ENCODE peak calls at places on chromosome 11, in four cellular contexts. One of them, this sample, is unnamed.
A peak's percentile ranks its signal among the peaks of the same experiment; 100 is the strongest.

GRCh38 chr11:36257351-36257750 is 31.9 kb downstream of the COMMD9 start:
- DNase-seq in esophagus muscularis mucosa: no peak
- DNase-seq in HCT116: no peak
- DNase-seq in heart right ventricle: no peak
- DNase-seq in this sample: no peak

GRCh38 chr11:94804874-94805273 is 36.7 kb downstream of the AMOTL1 start:
- DNase-seq in esophagus muscularis mucosa: no peak
- DNase-seq in HCT116: no peak
- DNase-seq in heart right ventricle: no peak
- DNase-seq in this sample: no peak

GRCh38 chr11:2290351-2290841 is 11.3 kb downstream of the C11orf21 start:
- DNase-seq in esophagus muscularis mucosa: no peak
- DNase-seq in HCT116: no peak
- DNase-seq in heart right ventricle: no peak
- DNase-seq in this sample: no peak

GRCh38 chr11:28606930-28607329 is 498.7 kb downstream of the METTL15 start:
- DNase-seq in esophagus muscularis mucosa: no peak
- DNase-seq in HCT116: no peak
- DNase-seq in heart right ventricle: no peak
- DNase-seq in this sample: no peak

GRCh38 chr11:69416123-69416475 is 65.4 kb upstream of the LINC01488 start:
- DNase-seq in esophagus muscularis mucosa: no peak
- DNase-seq in HCT116: no peak
- DNase-seq in heart right ventricle: no peak
- DNase-seq in this sample: no peak

GRCh38 chr11:116828632-116829524 is 829 bp upstream of the APOC3 start:
- DNase-seq in esophagus muscularis mucosa: no peak
- DNase-seq in HCT116: no peak
- DNase-seq in heart right ventricle: no peak
- DNase-seq in this sample: no peak

GRCh38 chr11:122747358-122747757 is 90.9 kb upstream of the CRTAM start:
- DNase-seq in esophagus muscularis mucosa: no peak
- DNase-seq in HCT116: no peak
- DNase-seq in heart right ventricle: no peak
- DNase-seq in this sample: no peak

GRCh38 chr11:122337241-122338176 is 221.5 kb upstream of the BLID start:
- DNase-seq in esophagus muscularis mucosa: no peak
- DNase-seq in HCT116: no peak
- DNase-seq in heart right ventricle: peak; percentile 22
- DNase-seq in this sample: no peak

GRCh38 chr11:27495710-27496300 is 10.8 kb downstream of the LIN7C start:
- DNase-seq in esophagus muscularis mucosa: no peak
- DNase-seq in HCT116: no peak
- DNase-seq in heart right ventricle: no peak
- DNase-seq in this sample: no peak

GRCh38 chr11:20488352-20488751 is 100.8 kb downstream of the PRMT3 start:
- DNase-seq in esophagus muscularis mucosa: no peak
- DNase-seq in HCT116: no peak
- DNase-seq in heart right ventricle: no peak
- DNase-seq in this sample: no peak

GRCh38 chr11:64546600-64546999 is 44.4 kb upstream of the SLC22A12 start:
- DNase-seq in esophagus muscularis mucosa: no peak
- DNase-seq in HCT116: no peak
- DNase-seq in heart right ventricle: no peak
- DNase-seq in this sample: no peak

GRCh38 chr11:101477926-101478325 is 105.9 kb downstream of the TRPC6 start:
- DNase-seq in esophagus muscularis mucosa: no peak
- DNase-seq in HCT116: no peak
- DNase-seq in heart right ventricle: no peak
- DNase-seq in this sample: no peak

GRCh38 chr11:69073445-69073844 is 24.7 kb downstream of the TPCN2 start:
- DNase-seq in esophagus muscularis mucosa: no peak
- DNase-seq in HCT116: no peak
- DNase-seq in heart right ventricle: no peak
- DNase-seq in this sample: no peak

GRCh38 chr11:12276831-12277475 is 100.4 kb upstream of the PARVA start:
- DNase-seq in esophagus muscularis mucosa: no peak
- DNase-seq in HCT116: no peak
- DNase-seq in heart right ventricle: no peak
- DNase-seq in this sample: no peak

GRCh38 chr11:7077101-7077500 is 11.7 kb upstream of the RBMXL2 start:
- DNase-seq in esophagus muscularis mucosa: no peak
- DNase-seq in HCT116: no peak
- DNase-seq in heart right ventricle: no peak
- DNase-seq in this sample: no peak

GRCh38 chr11:78244080-78244479 is 55.4 kb downstream of the USP35 start:
- DNase-seq in esophagus muscularis mucosa: peak; percentile 29
- DNase-seq in HCT116: no peak
- DNase-seq in heart right ventricle: no peak
- DNase-seq in this sample: no peak

GRCh38 chr11:19660076-19660475 is 52.6 kb upstream of the NAV2 start:
- DNase-seq in esophagus muscularis mucosa: no peak
- DNase-seq in HCT116: peak; percentile 88
- DNase-seq in heart right ventricle: no peak
- DNase-seq in this sample: no peak

GRCh38 chr11:69721745-69722144 is 17.9 kb upstream of the FGF19 start:
- DNase-seq in esophagus muscularis mucosa: no peak
- DNase-seq in HCT116: no peak
- DNase-seq in heart right ventricle: no peak
- DNase-seq in this sample: no peak

GRCh38 chr11:106959386-106959785 is 58.9 kb downstream of the GUCY1A2 start:
- DNase-seq in esophagus muscularis mucosa: no peak
- DNase-seq in HCT116: no peak
- DNase-seq in heart right ventricle: no peak
- DNase-seq in this sample: no peak

GRCh38 chr11:57597461-57597892 is at the start of gene SERPING1:
- DNase-seq in esophagus muscularis mucosa: peak; percentile 97
- DNase-seq in HCT116: no peak
- DNase-seq in heart right ventricle: peak; percentile 73
- DNase-seq in this sample: peak; percentile 84

GRCh38 chr11:23403210-23404185 is 543.2 kb upstream of the CCDC179 start:
- DNase-seq in esophagus muscularis mucosa: no peak
- DNase-seq in HCT116: no peak
- DNase-seq in heart right ventricle: no peak
- DNase-seq in this sample: no peak

GRCh38 chr11:68379216-68379615 is 66.8 kb downstream of the LRP5 start:
- DNase-seq in esophagus muscularis mucosa: no peak
- DNase-seq in HCT116: no peak
- DNase-seq in heart right ventricle: no peak
- DNase-seq in this sample: no peak

GRCh38 chr11:100851584-100852152 is 164.6 kb downstream of the ARHGAP42 start:
- DNase-seq in esophagus muscularis mucosa: no peak
- DNase-seq in HCT116: no peak
- DNase-seq in heart right ventricle: no peak
- DNase-seq in this sample: no peak

GRCh38 chr11:18650353-18650752 is 16.2 kb upstream of the SPTY2D1 start:
- DNase-seq in esophagus muscularis mucosa: no peak
- DNase-seq in HCT116: no peak
- DNase-seq in heart right ventricle: no peak
- DNase-seq in this sample: no peak

GRCh38 chr11:45850446-45850845 is 3.2 kb downstream of the CRY2 start:
- DNase-seq in esophagus muscularis mucosa: no peak
- DNase-seq in HCT116: no peak
- DNase-seq in heart right ventricle: no peak
- DNase-seq in this sample: no peak

GRCh38 chr11:112086422-112087191 is at the start of the genes SDHD and TIMM8B:
- DNase-seq in esophagus muscularis mucosa: peak; percentile 98
- DNase-seq in HCT116: peak; percentile 95
- DNase-seq in heart right ventricle: peak; percentile 95
- DNase-seq in this sample: peak; percentile 98
- TF ChIP-seq CTCF in esophagus muscularis mucosa: peak; percentile 37
- TF ChIP-seq CTCF in HCT116: no peak
- TF ChIP-seq CTCF in heart right ventricle: peak; percentile 46
- TF ChIP-seq CTCF in this sample: peak; percentile 20

GRCh38 chr11:114295676-114296081 is 520 bp upstream of the NNMT start:
- DNase-seq in esophagus muscularis mucosa: peak; percentile 62
- DNase-seq in HCT116: no peak
- DNase-seq in heart right ventricle: no peak
- DNase-seq in this sample: peak; percentile 56
- H3K4me3 ChIP-seq in esophagus muscularis mucosa: peak overlapping the region; percentile 48
- H3K4me3 ChIP-seq in HCT116: no peak overlapping the region
- H3K4me3 ChIP-seq in heart right ventricle: no peak overlapping the region
- H3K4me3 ChIP-seq in this sample: peak overlapping the region; percentile 72

DNA sequence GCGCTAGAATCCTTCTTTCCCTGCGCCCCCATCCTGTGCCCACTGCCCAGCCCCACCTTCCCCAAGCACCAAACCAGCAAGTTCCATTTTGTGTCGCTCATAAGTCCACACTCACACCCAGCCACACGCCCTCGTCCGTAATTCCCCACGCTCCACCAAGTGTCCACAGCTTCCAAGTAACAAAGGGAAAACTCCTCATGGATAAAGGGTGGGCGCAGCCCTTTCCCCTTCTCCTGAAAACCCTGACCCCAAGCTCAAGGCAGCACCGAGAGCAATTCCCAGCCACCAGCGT is 463 bp downstream of the FXYD6 start:
- DNase-seq in esophagus muscularis mucosa: no peak
- DNase-seq in HCT116: no peak
- DNase-seq in heart right ventricle: no peak
- DNase-seq in this sample: no peak
- H3K27ac ChIP-seq in esophagus muscularis mucosa: peak overlapping the region; percentile 81
- H3K27ac ChIP-seq in HCT116: no peak overlapping the region
- H3K27ac ChIP-seq in heart right ventricle: peak overlapping the region; percentile 88
- H3K27ac ChIP-seq in this sample: peak overlapping the region; percentile 55

GRCh38 chr11:113446938-113447337 is 28.3 kb downstream of the DRD2 start:
- DNase-seq in esophagus muscularis mucosa: no peak
- DNase-seq in HCT116: no peak
- DNase-seq in heart right ventricle: no peak
- DNase-seq in this sample: no peak

GRCh38 chr11:113449743-113450142 is 25.5 kb downstream of the DRD2 start:
- DNase-seq in esophagus muscularis mucosa: no peak
- DNase-seq in HCT116: no peak
- DNase-seq in heart right ventricle: no peak
- DNase-seq in this sample: no peak

GRCh38 chr11:113448311-113448666 is 26.9 kb downstream of the DRD2 start:
- DNase-seq in esophagus muscularis mucosa: no peak
- DNase-seq in HCT116: no peak
- DNase-seq in heart right ventricle: no peak
- DNase-seq in this sample: no peak

GRCh38 chr11:113446112-113446511 is 29.1 kb downstream of the DRD2 start:
- DNase-seq in esophagus muscularis mucosa: no peak
- DNase-seq in HCT116: no peak
- DNase-seq in heart right ventricle: no peak
- DNase-seq in this sample: no peak

DNA sequence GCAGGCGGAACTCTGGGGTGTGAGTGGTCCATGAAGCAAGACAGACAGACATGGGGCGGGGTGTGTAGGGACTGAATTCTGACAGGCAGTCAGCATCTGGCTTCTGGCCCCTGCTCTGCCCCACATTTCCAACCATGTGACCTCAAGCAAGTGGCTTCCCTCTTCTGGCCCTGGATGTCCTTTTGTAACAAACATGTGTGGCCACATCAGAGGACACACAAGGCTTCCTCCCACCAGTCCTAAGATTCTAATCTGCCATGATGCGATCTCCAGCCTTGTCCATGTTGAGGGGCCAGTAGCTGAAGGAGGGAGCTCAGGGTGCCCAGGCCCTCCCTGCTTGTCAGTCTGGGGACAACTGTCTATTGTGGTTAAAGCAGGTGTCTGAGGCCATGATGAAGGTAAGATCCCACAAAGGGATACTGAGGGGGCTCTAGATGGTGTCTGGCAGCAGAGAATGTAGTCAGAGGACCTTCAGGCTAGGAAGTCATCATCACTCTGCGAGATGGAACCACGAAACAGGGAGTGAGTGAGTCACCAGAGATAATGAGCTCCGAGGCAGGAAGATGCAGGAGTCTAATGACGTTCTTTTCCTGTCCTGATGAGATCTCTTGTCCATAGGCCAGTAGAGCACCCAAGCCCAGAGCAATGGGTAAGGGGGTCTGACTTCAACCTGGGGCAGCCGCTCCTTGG is 27.4 kb downstream of the DRD2 start:
- DNase-seq in esophagus muscularis mucosa: no peak
- DNase-seq in HCT116: no peak
- DNase-seq in heart right ventricle: no peak
- DNase-seq in this sample: no peak
- TF ChIP-seq CTCF in esophagus muscularis mucosa: no peak
- TF ChIP-seq CTCF in HCT116: no peak
- TF ChIP-seq CTCF in heart right ventricle: no peak
- TF ChIP-seq CTCF in this sample: no peak

GRCh38 chr11:96090711-96091110 is 166.8 kb upstream of the MTMR2 start:
- DNase-seq in esophagus muscularis mucosa: no peak
- DNase-seq in HCT116: no peak
- DNase-seq in heart right ventricle: no peak
- DNase-seq in this sample: no peak
- H3K4me3 ChIP-seq in esophagus muscularis mucosa: no peak overlapping the region
- H3K4me3 ChIP-seq in HCT116: no peak overlapping the region
- H3K4me3 ChIP-seq in heart right ventricle: no peak overlapping the region
- H3K4me3 ChIP-seq in this sample: no peak overlapping the region

GRCh38 chr11:61609970-61610347 is 29.1 kb upstream of the SYT7 start:
- DNase-seq in esophagus muscularis mucosa: no peak
- DNase-seq in HCT116: no peak
- DNase-seq in heart right ventricle: no peak
- DNase-seq in this sample: no peak

GRCh38 chr11:61609000-61609969 is 28.4 kb upstream of the SYT7 start:
- DNase-seq in esophagus muscularis mucosa: no peak
- DNase-seq in HCT116: no peak
- DNase-seq in heart right ventricle: no peak
- DNase-seq in this sample: no peak

GRCh38 chr11:61607920-61608599 is 27.2 kb upstream of the SYT7 start:
- DNase-seq in esophagus muscularis mucosa: no peak
- DNase-seq in HCT116: no peak
- DNase-seq in heart right ventricle: no peak
- DNase-seq in this sample: no peak

GRCh38 chr11:61610905-61611304 is 30.0 kb upstream of the SYT7 start:
- DNase-seq in esophagus muscularis mucosa: no peak
- DNase-seq in HCT116: no peak
- DNase-seq in heart right ventricle: peak; percentile 68
- DNase-seq in this sample: no peak

GRCh38 chr11:61607426-61607825 is 26.6 kb upstream of the SYT7 start:
- DNase-seq in esophagus muscularis mucosa: no peak
- DNase-seq in HCT116: no peak
- DNase-seq in heart right ventricle: no peak
- DNase-seq in this sample: no peak
- H3K27ac ChIP-seq in esophagus muscularis mucosa: no peak overlapping the region
- H3K27ac ChIP-seq in HCT116: no peak overlapping the region
- H3K27ac ChIP-seq in heart right ventricle: no peak overlapping the region
- H3K27ac ChIP-seq in this sample: no peak overlapping the region

DNA sequence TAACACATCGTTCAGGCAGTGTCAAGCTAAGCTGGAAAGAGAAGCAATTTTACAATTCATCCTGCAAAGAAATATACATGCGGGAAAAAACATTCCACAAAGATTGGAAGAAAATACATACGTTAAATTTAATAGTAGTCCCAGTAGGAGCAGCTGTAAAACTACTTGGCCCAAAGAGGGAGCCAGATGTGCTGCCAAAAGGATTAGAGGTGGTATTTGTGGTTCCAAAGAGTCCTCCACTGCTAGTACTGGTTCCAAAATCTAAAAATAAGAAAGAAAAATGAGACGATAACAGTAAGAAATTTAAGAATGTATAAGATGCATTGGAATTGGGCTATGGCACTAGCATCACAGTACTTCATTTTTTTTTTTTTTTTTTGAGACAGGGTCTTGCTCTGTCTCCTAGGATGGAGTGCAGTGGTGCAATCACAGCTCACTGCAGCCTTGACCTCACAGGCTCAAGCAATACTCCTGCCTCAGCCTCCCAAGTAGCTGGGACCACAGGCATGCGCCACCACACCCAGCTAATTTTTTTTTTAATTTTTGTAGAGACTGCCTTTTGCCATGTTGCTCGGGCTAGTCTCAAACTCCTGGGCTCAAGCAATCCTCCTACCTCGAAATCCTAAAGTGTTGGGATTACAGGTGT is 21.5 kb downstream of the NUP98 start:
- DNase-seq in esophagus muscularis mucosa: no peak
- DNase-seq in HCT116: no peak
- DNase-seq in heart right ventricle: no peak
- DNase-seq in this sample: no peak
- TF ChIP-seq CTCF in esophagus muscularis mucosa: no peak
- TF ChIP-seq CTCF in HCT116: no peak
- TF ChIP-seq CTCF in heart right ventricle: no peak
- TF ChIP-seq CTCF in this sample: no peak

This sample was measured in psoas muscle.